ENCODE peak calls at places on chromosomes 2 and 18, in four cellular contexts. One of them, this sample, is unnamed.

GRCh38 chr18:79506191-79507075 is 110.7 kb downstream of the NFATC1 start:
- DNase-seq in tibial artery: peak; percentile 70
- DNase-seq in left ventricle myocardium inferior: peak; percentile 69
- DNase-seq in bronchial epithelial cell: no peak
- DNase-seq in this sample: peak; percentile 34

GRCh38 chr18:76437011-76437410 is 58.0 kb downstream of the ZNF516 start:
- DNase-seq in tibial artery: no peak
- DNase-seq in left ventricle myocardium inferior: peak; percentile 66
- DNase-seq in bronchial epithelial cell: no peak
- DNase-seq in this sample: no peak

GRCh38 chr18:31407649-31408048 is 31.1 kb downstream of the DSG4 start:
- DNase-seq in tibial artery: no peak
- DNase-seq in left ventricle myocardium inferior: no peak
- DNase-seq in bronchial epithelial cell: peak; percentile 64
- DNase-seq in this sample: no peak

GRCh38 chr18:58776084-58776483 is 88.6 kb upstream of the ZNF532 start:
- DNase-seq in tibial artery: no peak
- DNase-seq in left ventricle myocardium inferior: no peak
- DNase-seq in bronchial epithelial cell: peak; percentile 34
- DNase-seq in this sample: no peak

GRCh38 chr2:70767699-70768584 is at the start of gene ADD2:
- DNase-seq in tibial artery: no peak
- DNase-seq in left ventricle myocardium inferior: peak; percentile 20
- DNase-seq in bronchial epithelial cell: no peak
- DNase-seq in this sample: peak; percentile 70

GRCh38 chr2:6864251-6864758 is 1.4 kb downstream of the CMPK2 start:
- DNase-seq in tibial artery: no peak
- DNase-seq in left ventricle myocardium inferior: no peak
- DNase-seq in bronchial epithelial cell: no peak
- DNase-seq in this sample: no peak

GRCh38 chr2:234448506-234449169 is 48.2 kb downstream of the ARL4C start:
- DNase-seq in tibial artery: no peak
- DNase-seq in left ventricle myocardium inferior: no peak
- DNase-seq in bronchial epithelial cell: no peak
- DNase-seq in this sample: no peak

GRCh38 chr2:134225841-134226240 is 28.0 kb upstream of the MGAT5 start:
- DNase-seq in tibial artery: no peak
- DNase-seq in left ventricle myocardium inferior: no peak
- DNase-seq in bronchial epithelial cell: no peak
- DNase-seq in this sample: no peak

GRCh38 chr2:121974919-121975654 is 219.6 kb downstream of the TSN start:
- DNase-seq in tibial artery: peak; percentile 80
- DNase-seq in left ventricle myocardium inferior: peak; percentile 27
- DNase-seq in bronchial epithelial cell: peak; percentile 61
- DNase-seq in this sample: peak; percentile 54

GRCh38 chr2:219576505-219577388 is 4.6 kb downstream of the INHA start:
- DNase-seq in tibial artery: no peak
- DNase-seq in left ventricle myocardium inferior: no peak
- DNase-seq in bronchial epithelial cell: peak; percentile 39
- DNase-seq in this sample: no peak

GRCh38 chr2:99678651-99679050 is 188.8 kb upstream of the REV1 start:
- DNase-seq in tibial artery: no peak
- DNase-seq in left ventricle myocardium inferior: no peak
- DNase-seq in bronchial epithelial cell: no peak
- DNase-seq in this sample: no peak

GRCh38 chr2:84969511-84970265 is 1.3 kb upstream of the KCMF1 start:
- DNase-seq in tibial artery: no peak
- DNase-seq in left ventricle myocardium inferior: no peak
- DNase-seq in bronchial epithelial cell: peak; percentile 32
- DNase-seq in this sample: no peak

GRCh38 chr2:4604767-4605166 is 901.4 kb downstream of the DCDC2C start:
- DNase-seq in tibial artery: no peak
- DNase-seq in left ventricle myocardium inferior: no peak
- DNase-seq in bronchial epithelial cell: no peak
- DNase-seq in this sample: no peak

GRCh38 chr18:8943900-8944870 is 158.3 kb upstream of the NDUFV2 start:
- DNase-seq in tibial artery: no peak
- DNase-seq in left ventricle myocardium inferior: no peak
- DNase-seq in bronchial epithelial cell: no peak
- DNase-seq in this sample: no peak

GRCh38 chr2:20604401-20604911 is 46.4 kb downstream of the HS1BP3 start:
- DNase-seq in tibial artery: peak; percentile 50
- DNase-seq in left ventricle myocardium inferior: no peak
- DNase-seq in bronchial epithelial cell: no peak
- DNase-seq in this sample: no peak

GRCh38 chr2:144325086-144325485 is 194.8 kb downstream of the ZEB2 start:
- DNase-seq in tibial artery: no peak
- DNase-seq in left ventricle myocardium inferior: no peak
- DNase-seq in bronchial epithelial cell: no peak
- DNase-seq in this sample: no peak

GRCh38 chr2:8676191-8676914 is 5.5 kb upstream of the ID2 start:
- DNase-seq in tibial artery: peak; percentile 98
- DNase-seq in left ventricle myocardium inferior: peak; percentile 90
- DNase-seq in bronchial epithelial cell: no peak
- DNase-seq in this sample: peak; percentile 90

GRCh38 chr2:69292326-69292725 is 94.7 kb downstream of the GFPT1 start:
- DNase-seq in tibial artery: no peak
- DNase-seq in left ventricle myocardium inferior: no peak
- DNase-seq in bronchial epithelial cell: no peak
- DNase-seq in this sample: no peak

GRCh38 chr2:3827673-3828575 is 124.5 kb downstream of the DCDC2C start:
- DNase-seq in tibial artery: no peak
- DNase-seq in left ventricle myocardium inferior: no peak
- DNase-seq in bronchial epithelial cell: peak; percentile 11
- DNase-seq in this sample: no peak

GRCh38 chr2:7697052-7697451 is 779.8 kb downstream of the RNF144A start:
- DNase-seq in tibial artery: no peak
- DNase-seq in left ventricle myocardium inferior: no peak
- DNase-seq in bronchial epithelial cell: no peak
- DNase-seq in this sample: no peak

GRCh38 chr2:212686285-212686895 is 147.8 kb upstream of the ERBB4 start:
- DNase-seq in tibial artery: no peak
- DNase-seq in left ventricle myocardium inferior: peak; percentile 33
- DNase-seq in bronchial epithelial cell: peak; percentile 52
- DNase-seq in this sample: peak; percentile 35

GRCh38 chr18:30450927-30451326 is 591.6 kb downstream of the DSC3 start:
- DNase-seq in tibial artery: no peak
- DNase-seq in left ventricle myocardium inferior: no peak
- DNase-seq in bronchial epithelial cell: no peak
- DNase-seq in this sample: no peak

GRCh38 chr2:241203218-241204009 is 14.9 kb downstream of the ANO7 start:
- DNase-seq in tibial artery: no peak
- DNase-seq in left ventricle myocardium inferior: no peak
- DNase-seq in bronchial epithelial cell: no peak
- DNase-seq in this sample: peak; percentile 63

GRCh38 chr2:85438291-85439110 is 20.0 kb downstream of the SH2D6 start:
- DNase-seq in tibial artery: peak; percentile 77
- DNase-seq in left ventricle myocardium inferior: peak; percentile 48
- DNase-seq in bronchial epithelial cell: no peak
- DNase-seq in this sample: no peak

GRCh38 chr2:171086352-171087290 is 74.1 kb downstream of the TLK1 start:
- DNase-seq in tibial artery: no peak
- DNase-seq in left ventricle myocardium inferior: no peak
- DNase-seq in bronchial epithelial cell: peak; percentile 50
- DNase-seq in this sample: no peak

GRCh38 chr2:110842048-110842447 is 109.7 kb downstream of the ACOXL start:
- DNase-seq in tibial artery: no peak
- DNase-seq in left ventricle myocardium inferior: no peak
- DNase-seq in bronchial epithelial cell: peak; percentile 62
- DNase-seq in this sample: no peak

DNA sequence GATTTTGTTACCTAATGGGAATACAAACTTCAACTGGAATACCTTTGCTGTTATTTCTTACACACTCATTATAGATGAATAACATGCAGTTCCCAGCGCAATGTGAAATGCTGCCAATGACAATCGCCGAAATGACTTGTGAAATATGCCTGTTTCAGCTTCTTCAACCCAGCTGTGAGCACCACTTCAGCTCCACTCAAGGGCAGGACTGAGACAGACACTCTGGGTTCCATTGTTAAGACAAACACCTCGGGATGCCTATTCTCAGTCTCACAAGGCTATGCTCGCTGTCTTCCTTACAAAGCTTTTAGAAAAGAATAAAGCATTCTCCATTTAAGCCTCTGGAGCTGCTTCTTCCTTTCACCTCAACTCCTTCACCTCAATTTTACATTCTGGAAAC is 4.3 kb downstream of the CBLN2 start:
- DNase-seq in tibial artery: no peak
- DNase-seq in left ventricle myocardium inferior: no peak
- DNase-seq in bronchial epithelial cell: no peak
- DNase-seq in this sample: no peak
- H3K4me3 ChIP-seq in tibial artery: no peak overlapping the region
- H3K4me3 ChIP-seq in left ventricle myocardium inferior: no peak overlapping the region
- H3K4me3 ChIP-seq in bronchial epithelial cell: no peak overlapping the region
- H3K4me3 ChIP-seq in this sample: no peak overlapping the region

DNA sequence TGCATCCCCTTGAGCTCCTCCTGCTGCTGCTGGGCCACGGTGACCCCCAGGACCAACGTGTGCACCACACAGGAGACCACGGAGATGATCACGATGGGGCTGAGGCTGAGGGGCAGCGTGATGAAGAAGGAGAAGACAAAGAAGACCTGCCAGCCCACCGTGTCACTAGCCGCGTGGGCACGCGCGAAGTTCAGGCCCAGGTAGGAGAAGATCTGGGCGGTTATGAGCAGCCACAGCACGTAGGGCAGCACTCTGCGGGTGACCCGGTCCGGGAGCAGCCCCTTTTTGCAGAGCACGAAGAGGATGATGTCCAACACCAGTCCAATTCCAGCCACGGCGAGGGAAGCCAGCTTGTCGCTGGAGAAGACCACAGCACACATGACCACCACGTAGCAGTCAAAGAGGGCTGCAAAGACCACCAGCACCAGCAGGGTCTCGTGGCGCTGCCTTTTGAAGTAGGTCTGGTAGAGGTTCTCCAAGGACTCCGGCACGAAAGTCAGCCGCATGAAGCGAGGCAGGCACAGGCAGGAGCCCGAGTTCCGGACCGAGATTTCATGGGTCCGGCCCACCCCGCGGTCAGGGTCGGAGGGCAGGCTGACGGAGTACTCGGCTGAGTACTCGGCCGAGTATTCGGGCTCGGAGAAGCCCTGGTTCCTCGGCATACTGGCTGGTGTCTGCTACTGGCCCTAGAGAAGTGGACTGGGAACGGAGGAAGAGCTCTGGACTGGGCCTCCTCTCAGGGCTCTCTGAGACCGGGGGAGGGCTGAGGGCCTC is 1.5 kb downstream of the ADCY3 start:
- DNase-seq in tibial artery: peak; percentile 68
- DNase-seq in left ventricle myocardium inferior: no peak
- DNase-seq in bronchial epithelial cell: no peak
- DNase-seq in this sample: no peak
- H3K4me3 ChIP-seq in tibial artery: peak overlapping the region; percentile 57
- H3K4me3 ChIP-seq in left ventricle myocardium inferior: peak overlapping the region; percentile 76
- H3K4me3 ChIP-seq in bronchial epithelial cell: peak overlapping the region; percentile 54
- H3K4me3 ChIP-seq in this sample: peak overlapping the region; percentile 57

GRCh38 chr18:62611395-62612241 is 88.8 kb downstream of the ZCCHC2 start:
- DNase-seq in tibial artery: peak; percentile 75
- DNase-seq in left ventricle myocardium inferior: peak; percentile 46
- DNase-seq in bronchial epithelial cell: no peak
- DNase-seq in this sample: no peak
- H3K4me3 ChIP-seq in tibial artery: peak overlapping the region; percentile 40
- H3K4me3 ChIP-seq in left ventricle myocardium inferior: peak overlapping the region; percentile 59
- H3K4me3 ChIP-seq in bronchial epithelial cell: no peak overlapping the region
- H3K4me3 ChIP-seq in this sample: no peak overlapping the region

GRCh38 chr2:100987974-100988373 is 14.1 kb upstream of the RPL31 start:
- DNase-seq in tibial artery: no peak
- DNase-seq in left ventricle myocardium inferior: no peak
- DNase-seq in bronchial epithelial cell: no peak
- DNase-seq in this sample: no peak
- H3K4me3 ChIP-seq in tibial artery: no peak overlapping the region
- H3K4me3 ChIP-seq in left ventricle myocardium inferior: no peak overlapping the region
- H3K4me3 ChIP-seq in bronchial epithelial cell: no peak overlapping the region
- H3K4me3 ChIP-seq in this sample: no peak overlapping the region

GRCh38 chr2:161265874-161266273 is 42.4 kb upstream of the PSMD14 start:
- DNase-seq in tibial artery: no peak
- DNase-seq in left ventricle myocardium inferior: no peak
- DNase-seq in bronchial epithelial cell: no peak
- DNase-seq in this sample: no peak
- H3K4me3 ChIP-seq in tibial artery: no peak overlapping the region
- H3K4me3 ChIP-seq in left ventricle myocardium inferior: no peak overlapping the region
- H3K4me3 ChIP-seq in bronchial epithelial cell: no peak overlapping the region
- H3K4me3 ChIP-seq in this sample: no peak overlapping the region

GRCh38 chr18:47484068-47484467 is 232.6 kb upstream of the SKOR2 start:
- DNase-seq in tibial artery: no peak
- DNase-seq in left ventricle myocardium inferior: no peak
- DNase-seq in bronchial epithelial cell: no peak
- DNase-seq in this sample: no peak
- H3K4me3 ChIP-seq in tibial artery: no peak overlapping the region
- H3K4me3 ChIP-seq in left ventricle myocardium inferior: no peak overlapping the region
- H3K4me3 ChIP-seq in bronchial epithelial cell: no peak overlapping the region
- H3K4me3 ChIP-seq in this sample: no peak overlapping the region

DNA sequence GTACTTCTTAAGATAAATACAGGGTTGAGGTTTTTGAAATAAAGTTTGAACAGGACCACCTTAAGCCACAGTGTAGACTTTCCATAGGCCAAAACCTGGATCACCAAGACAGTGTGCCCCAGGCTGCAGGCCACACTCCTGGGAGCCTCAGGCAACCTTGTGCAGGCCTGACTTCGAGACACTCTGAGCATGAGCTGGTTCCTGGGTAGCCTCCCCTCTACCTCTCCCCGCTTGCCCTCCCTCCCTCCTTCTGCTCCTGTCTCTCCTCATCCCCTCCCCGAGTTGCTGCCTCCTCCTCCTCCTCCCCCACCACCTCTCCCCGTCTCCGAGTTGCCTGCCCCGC is 10.6 kb upstream of the PROC start:
- DNase-seq in tibial artery: no peak
- DNase-seq in left ventricle myocardium inferior: no peak
- DNase-seq in bronchial epithelial cell: peak; percentile 31
- DNase-seq in this sample: no peak
- H3K4me3 ChIP-seq in tibial artery: peak overlapping the region; percentile 50
- H3K4me3 ChIP-seq in left ventricle myocardium inferior: peak overlapping the region; percentile 73
- H3K4me3 ChIP-seq in bronchial epithelial cell: no peak overlapping the region
- H3K4me3 ChIP-seq in this sample: no peak overlapping the region